ENCODE peak calls at places on chromosomes 6 and 20, in four cellular contexts. One of them, this sample, is unnamed.
A peak's percentile ranks its signal among the peaks of the same experiment; 100 is the strongest.

GRCh38 chr6:134389658-134390057 is 71.7 kb upstream of the SGK1 start:
- DNase-seq in mammary epithelial cell: no peak
- DNase-seq in WTC11: no peak
- DNase-seq in HFFc6: no peak
- DNase-seq in this sample: peak; percentile 41

GRCh38 chr20:50395914-50396488 is 114.2 kb upstream of the PTPN1 start:
- DNase-seq in mammary epithelial cell: no peak
- DNase-seq in WTC11: no peak
- DNase-seq in HFFc6: no peak
- DNase-seq in this sample: no peak

GRCh38 chr20:19367591-19367990 is 155.1 kb downstream of the SLC24A3 start:
- DNase-seq in mammary epithelial cell: no peak
- DNase-seq in WTC11: no peak
- DNase-seq in HFFc6: no peak
- DNase-seq in this sample: no peak

GRCh38 chr6:135423649-135424128 is 73.9 kb downstream of the AHI1 start:
- DNase-seq in mammary epithelial cell: peak; percentile 14
- DNase-seq in WTC11: no peak
- DNase-seq in HFFc6: peak; percentile 42
- DNase-seq in this sample: peak; percentile 69

GRCh38 chr6:5085638-5086293 is 625 bp downstream of the PPP1R3G start:
- DNase-seq in mammary epithelial cell: peak; percentile 21
- DNase-seq in WTC11: peak; percentile 63
- DNase-seq in HFFc6: no peak
- DNase-seq in this sample: peak; percentile 76

GRCh38 chr20:17648782-17649730 is 33.0 kb downstream of the RRBP1 start:
- DNase-seq in mammary epithelial cell: no peak
- DNase-seq in WTC11: peak; percentile 41
- DNase-seq in HFFc6: no peak
- DNase-seq in this sample: no peak

GRCh38 chr20:50712771-50713676 is 18.4 kb upstream of the PARD6B start:
- DNase-seq in mammary epithelial cell: no peak
- DNase-seq in WTC11: no peak
- DNase-seq in HFFc6: no peak
- DNase-seq in this sample: no peak

GRCh38 chr6:132333639-132334516 is 67.4 kb downstream of the MOXD1 start:
- DNase-seq in mammary epithelial cell: peak; percentile 87
- DNase-seq in WTC11: no peak
- DNase-seq in HFFc6: peak; percentile 90
- DNase-seq in this sample: peak; percentile 89

GRCh38 chr6:97668716-97669115 is 385.7 kb upstream of the MMS22L start:
- DNase-seq in mammary epithelial cell: no peak
- DNase-seq in WTC11: no peak
- DNase-seq in HFFc6: no peak
- DNase-seq in this sample: no peak

GRCh38 chr20:63259734-63260460 is 5.6 kb upstream of the NKAIN4 start:
- DNase-seq in mammary epithelial cell: no peak
- DNase-seq in WTC11: no peak
- DNase-seq in HFFc6: no peak
- DNase-seq in this sample: no peak

DNA sequence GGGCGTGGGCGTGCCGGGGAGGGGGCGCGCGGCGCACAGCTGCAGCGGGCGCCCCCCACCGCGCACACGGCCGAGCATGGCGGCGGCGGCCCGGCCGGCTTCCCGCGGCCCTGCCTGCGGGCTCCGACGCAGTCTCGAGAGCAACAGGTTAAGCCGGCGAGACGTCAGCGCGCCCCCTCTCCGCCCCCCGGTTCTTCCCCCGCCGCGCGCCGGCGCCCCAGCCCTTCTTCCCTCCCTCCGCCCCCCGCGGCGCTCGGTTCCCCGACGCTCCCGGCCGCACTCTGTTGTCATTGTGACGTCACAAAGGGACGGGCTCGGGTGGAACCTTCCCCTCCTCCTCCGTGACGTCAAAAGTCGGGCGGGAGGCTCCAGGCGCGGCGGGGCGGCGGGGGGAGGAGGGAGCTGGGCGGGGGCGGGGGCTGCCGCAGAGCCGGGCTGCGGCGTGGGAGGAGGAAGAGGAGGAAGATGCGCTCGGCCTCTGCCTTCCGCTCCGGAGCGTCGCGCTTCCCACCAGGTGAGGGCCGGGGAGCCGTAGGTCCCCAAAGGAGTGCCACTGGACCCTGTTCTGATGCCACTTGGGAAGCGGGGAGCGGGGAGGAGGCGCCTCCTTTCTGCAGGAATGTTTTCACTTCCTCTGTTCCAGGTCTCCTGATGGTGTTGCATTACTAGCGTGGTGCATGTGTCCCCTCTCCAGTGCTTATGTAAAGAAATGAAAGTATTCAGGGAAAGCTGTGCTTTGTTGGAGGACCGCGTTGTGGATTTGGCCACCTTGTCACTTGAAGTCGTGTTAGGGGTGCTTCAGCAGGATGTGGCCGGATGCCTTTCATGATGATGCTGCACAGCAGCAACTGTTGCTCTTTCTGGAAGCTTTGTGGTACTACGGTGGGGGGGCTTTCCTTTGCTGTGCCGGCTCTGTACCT is 2.8 kb downstream of the JARID2 start:
- DNase-seq in mammary epithelial cell: peak; percentile 96
- DNase-seq in WTC11: peak; percentile 89
- DNase-seq in HFFc6: peak; percentile 94
- DNase-seq in this sample: peak; percentile 98
- TF ChIP-seq CTCF in mammary epithelial cell: no peak
- TF ChIP-seq CTCF in WTC11: no peak
- TF ChIP-seq CTCF in HFFc6: peak; percentile 62
- TF ChIP-seq CTCF in this sample: peak; percentile 29

GRCh38 chr6:22099923-22100322 is 196.9 kb downstream of the PRL start:
- DNase-seq in mammary epithelial cell: no peak
- DNase-seq in WTC11: no peak
- DNase-seq in HFFc6: no peak
- DNase-seq in this sample: no peak

GRCh38 chr6:22102671-22103070 is 194.2 kb downstream of the PRL start:
- DNase-seq in mammary epithelial cell: peak; percentile 11
- DNase-seq in WTC11: no peak
- DNase-seq in HFFc6: no peak
- DNase-seq in this sample: peak; percentile 67

GRCh38 chr6:22098623-22099022 is 198.2 kb downstream of the PRL start:
- DNase-seq in mammary epithelial cell: peak; percentile 1
- DNase-seq in WTC11: no peak
- DNase-seq in HFFc6: no peak
- DNase-seq in this sample: no peak

GRCh38 chr6:22099241-22099640 is 197.6 kb downstream of the PRL start:
- DNase-seq in mammary epithelial cell: no peak
- DNase-seq in WTC11: no peak
- DNase-seq in HFFc6: no peak
- DNase-seq in this sample: no peak

DNA sequence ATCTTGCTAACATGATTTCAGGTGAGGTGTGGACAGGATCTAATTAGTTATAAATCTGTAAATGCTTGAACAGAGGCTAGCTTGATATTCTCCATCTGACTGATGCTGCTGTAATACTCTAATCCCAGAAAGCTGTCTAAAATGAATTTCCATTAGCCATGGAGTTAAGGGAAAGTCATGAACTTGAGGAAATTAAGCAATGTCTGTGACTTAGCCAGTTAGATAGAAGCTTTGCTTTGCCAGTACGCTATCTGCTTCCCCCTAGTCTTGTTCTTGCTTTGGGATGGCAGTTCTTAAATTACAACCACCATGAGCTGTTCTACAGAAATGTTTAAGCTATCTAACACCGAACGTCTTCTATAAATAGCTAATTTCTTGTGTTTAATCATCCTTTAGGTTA is 195.7 kb downstream of the PRL start:
- DNase-seq in mammary epithelial cell: no peak
- DNase-seq in WTC11: no peak
- DNase-seq in HFFc6: no peak
- DNase-seq in this sample: no peak
- TF ChIP-seq CTCF in mammary epithelial cell: no peak
- TF ChIP-seq CTCF in WTC11: no peak
- TF ChIP-seq CTCF in HFFc6: no peak
- TF ChIP-seq CTCF in this sample: no peak

GRCh38 chr6:165049362-165049761 is 260.0 kb downstream of the C6orf118 start:
- DNase-seq in mammary epithelial cell: no peak
- DNase-seq in WTC11: peak; percentile 88
- DNase-seq in HFFc6: no peak
- DNase-seq in this sample: no peak
- TF ChIP-seq CTCF in mammary epithelial cell: peak; percentile 14
- TF ChIP-seq CTCF in WTC11: peak; percentile 91
- TF ChIP-seq CTCF in HFFc6: peak; percentile 60
- TF ChIP-seq CTCF in this sample: peak; percentile 23

GRCh38 chr6:79949235-79949634 is 1.9 kb upstream of the ELOVL4 start:
- DNase-seq in mammary epithelial cell: peak; percentile 56
- DNase-seq in WTC11: peak; percentile 72
- DNase-seq in HFFc6: peak; percentile 41
- DNase-seq in this sample: peak; percentile 20
- TF ChIP-seq CTCF in mammary epithelial cell: peak; percentile 23
- TF ChIP-seq CTCF in WTC11: peak; percentile 64
- TF ChIP-seq CTCF in HFFc6: peak; percentile 86
- TF ChIP-seq CTCF in this sample: peak; percentile 56

GRCh38 chr20:3823881-3824280 is 3.5 kb downstream of the AP5S1 start:
- DNase-seq in mammary epithelial cell: no peak
- DNase-seq in WTC11: no peak
- DNase-seq in HFFc6: no peak
- DNase-seq in this sample: no peak

GRCh38 chr20:3826420-3826819 is 6.1 kb downstream of the AP5S1 start:
- DNase-seq in mammary epithelial cell: no peak
- DNase-seq in WTC11: no peak
- DNase-seq in HFFc6: no peak
- DNase-seq in this sample: no peak

GRCh38 chr20:3828798-3829197 is 8.5 kb downstream of the AP5S1 start:
- DNase-seq in mammary epithelial cell: no peak
- DNase-seq in WTC11: no peak
- DNase-seq in HFFc6: no peak
- DNase-seq in this sample: no peak

GRCh38 chr20:3821996-3822395 is 1.6 kb downstream of the AP5S1 start:
- DNase-seq in mammary epithelial cell: no peak
- DNase-seq in WTC11: no peak
- DNase-seq in HFFc6: no peak
- DNase-seq in this sample: no peak

DNA sequence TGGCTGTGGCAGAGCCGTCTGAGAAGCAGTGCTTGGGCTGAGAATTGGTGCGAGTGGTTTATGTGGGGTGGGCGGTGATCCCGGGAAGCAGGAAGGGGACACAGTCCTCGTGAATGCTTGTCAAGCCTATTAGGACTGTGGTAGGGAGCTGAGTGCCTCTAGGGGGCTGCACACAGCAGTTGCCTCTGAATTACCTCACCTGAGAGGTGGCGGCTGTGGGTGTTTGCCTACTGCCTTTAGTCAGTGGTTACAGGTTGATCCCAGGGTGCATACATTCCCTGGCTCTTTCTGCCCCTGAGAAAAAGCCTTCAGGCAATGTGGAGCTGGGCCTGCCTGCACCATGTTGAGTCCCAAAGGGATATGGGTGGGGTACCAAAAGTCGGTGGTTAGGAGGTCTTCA is 5.2 kb downstream of the AP5S1 start:
- DNase-seq in mammary epithelial cell: no peak
- DNase-seq in WTC11: peak; percentile 39
- DNase-seq in HFFc6: no peak
- DNase-seq in this sample: no peak
- TF ChIP-seq CTCF in mammary epithelial cell: no peak
- TF ChIP-seq CTCF in WTC11: no peak
- TF ChIP-seq CTCF in HFFc6: no peak
- TF ChIP-seq CTCF in this sample: no peak

This sample was measured in foreskin fibroblast.